ENCODE peak calls at places on chromosomes 16 and 17, in ten cellular contexts. P, M, Z, H, E, W, K, L, V and T are unnamed samples. For H3K4me1, the result is how much of the 10 kb centered on the place peaks cover.

GRCh38 chr17:9644910-9645751 is at the start of gene USP43:
- DNase-seq in P (peak), M (peak), Z (no peak), H (peak), E (peak), W (peak), K (no peak), L (peak), V (no peak), T (peak)

GRCh38 chr16:12343913-12344312 is 367.4 kb downstream of the SNX29 start:
- DNase-seq in P (no peak), M (no peak), Z (no peak), H (no peak), E (no peak), W (no peak), K (no peak), L (no peak), V (no peak), T (no peak)

GRCh38 chr17:81396278-81396721 is 1.0 kb downstream of the BAHCC1 start:
- DNase-seq in P (no peak), M (peak), Z (no peak), H (no peak), E (no peak), W (no peak), K (no peak), L (no peak), V (no peak), T (no peak)

GRCh38 chr16:74296120-74296464 is 522 bp upstream of the PSMD7 start:
- DNase-seq in P (no peak), M (no peak), Z (no peak), H (no peak), E (no peak), W (no peak), K (no peak), L (peak), V (no peak), T (no peak)

GRCh38 chr16:73057369-73058210 is 9.7 kb upstream of the ZFHX3 start:
- DNase-seq in P (peak), M (peak), Z (peak), H (no peak), E (no peak), W (peak), K (no peak), L (peak), V (peak), T (peak)

GRCh38 chr17:80457236-80457856 is 19.1 kb downstream of the NPTX1 start:
- DNase-seq in P (peak), M (no peak), Z (no peak), H (no peak), E (peak), W (no peak), K (no peak), L (no peak), V (no peak), T (no peak)

GRCh38 chr17:55699178-55699865 is 23.3 kb downstream of the TMEM100 start:
- DNase-seq in P (no peak), M (no peak), Z (no peak), H (no peak), E (peak), W (no peak), K (no peak), L (no peak), V (no peak), T (no peak)

GRCh38 chr17:33038740-33039139 is 47.1 kb downstream of the SPACA3 start:
- DNase-seq in P (peak), M (peak), Z (no peak), H (no peak), E (peak), W (peak), K (peak), L (peak), V (peak), T (peak)

GRCh38 chr17:64399071-64399766 is 8.6 kb upstream of the PECAM1 start:
- DNase-seq in P (no peak), M (no peak), Z (no peak), H (no peak), E (peak), W (no peak), K (no peak), L (no peak), V (peak), T (peak)

GRCh38 chr17:2709173-2709661 is 2.3 kb downstream of the CLUH start:
- DNase-seq in P (no peak), M (no peak), Z (no peak), H (no peak), E (peak), W (peak), K (no peak), L (peak), V (no peak), T (no peak)

GRCh38 chr17:27906238-27906603 is 13.1 kb upstream of the LYRM9 start:
- DNase-seq in P (no peak), M (no peak), Z (no peak), H (no peak), E (no peak), W (no peak), K (no peak), L (no peak), V (no peak), T (no peak)

GRCh38 chr17:80957461-80957941 is 34.1 kb upstream of the CHMP6 start:
- DNase-seq in P (no peak), M (no peak), Z (no peak), H (no peak), E (no peak), W (no peak), K (no peak), L (no peak), V (no peak), T (no peak)

GRCh38 chr16:11183035-11183812 is 72.8 kb downstream of the SOCS1 start:
- DNase-seq in P (peak), M (no peak), Z (no peak), H (no peak), E (no peak), W (no peak), K (no peak), L (peak), V (no peak), T (no peak)

GRCh38 chr16:82061861-82062525 is 26.9 kb downstream of the HSD17B2 start:
- DNase-seq in P (peak), M (peak), Z (no peak), H (no peak), E (peak), W (peak), K (no peak), L (peak), V (peak), T (peak)

GRCh38 chr17:81312624-81313325 is 17.7 kb upstream of the SLC38A10 start:
- DNase-seq in P (no peak), M (no peak), Z (no peak), H (no peak), E (no peak), W (no peak), K (no peak), L (no peak), V (no peak), T (no peak)

GRCh38 chr17:41773190-41773588 is 13.3 kb downstream of the JUP start:
- DNase-seq in P (peak), M (peak), Z (no peak), H (peak), E (peak), W (peak), K (no peak), L (peak), V (peak), T (peak)

GRCh38 chr17:28142355-28142754 is 99.9 kb downstream of the NLK start:
- DNase-seq in P (no peak), M (no peak), Z (no peak), H (no peak), E (no peak), W (no peak), K (no peak), L (no peak), V (no peak), T (no peak)

GRCh38 chr16:69351309-69352027 is at the start of gene TMED6:
- DNase-seq in P (no peak), M (no peak), Z (no peak), H (peak), E (no peak), W (no peak), K (no peak), L (no peak), V (no peak), T (no peak)

GRCh38 chr17:77471984-77472836 is 331.4 kb downstream of the SEC14L1 start:
- DNase-seq in P (no peak), M (peak), Z (peak), H (no peak), E (no peak), W (peak), K (no peak), L (peak), V (peak), T (peak)

GRCh38 chr17:42843358-42843934 is 934 bp upstream of the AOC2 start:
- DNase-seq in P (peak), M (peak), Z (no peak), H (peak), E (peak), W (peak), K (no peak), L (peak), V (peak), T (peak)

GRCh38 chr17:45260204-45260783 is 1.6 kb downstream of the SPATA32 start:
- DNase-seq in P (no peak), M (no peak), Z (no peak), H (no peak), E (no peak), W (peak), K (no peak), L (no peak), V (no peak), T (no peak)

GRCh38 chr17:49555495-49556018 is 20.1 kb upstream of the NXPH3 start:
- DNase-seq in P (no peak), M (no peak), Z (no peak), H (no peak), E (no peak), W (no peak), K (no peak), L (no peak), V (no peak), T (no peak)

GRCh38 chr17:42422412-42422957 is 571 bp downstream of the CAVIN1 start:
- DNase-seq in P (peak), M (no peak), Z (peak), H (no peak), E (no peak), W (peak), K (no peak), L (peak), V (no peak), T (no peak)

GRCh38 chr17:44348234-44348987 is 3.3 kb downstream of the GRN start:
- DNase-seq in P (no peak), M (no peak), Z (peak), H (no peak), E (no peak), W (peak), K (no peak), L (no peak), V (no peak), T (peak)

GRCh38 chr17:17387017-17387416 is 83.8 kb downstream of the NT5M start:
- DNase-seq in P (no peak), M (no peak), Z (no peak), H (no peak), E (peak), W (no peak), K (no peak), L (no peak), V (no peak), T (no peak)

GRCh38 chr16:12271006-12271405 is 294.5 kb downstream of the SNX29 start:
- DNase-seq in P (peak), M (peak), Z (no peak), H (peak), E (peak), W (peak), K (peak), L (peak), V (no peak), T (peak)

GRCh38 chr17:13484020-13484419 is 117.7 kb downstream of the HS3ST3A1 start:
- DNase-seq in P (no peak), M (no peak), Z (no peak), H (no peak), E (no peak), W (peak), K (no peak), L (no peak), V (no peak), T (no peak)

GRCh38 chr17:20997711-20998570 is 44.9 kb downstream of the USP22 start:
- DNase-seq in P (no peak), M (no peak), Z (no peak), H (no peak), E (no peak), W (no peak), K (no peak), L (peak), V (no peak), T (no peak)

GRCh38 chr17:10224592-10225195 is 26.3 kb upstream of the GAS7 start:
- DNase-seq in P (no peak), M (no peak), Z (no peak), H (no peak), E (no peak), W (no peak), K (no peak), L (no peak), V (no peak), T (no peak)

GRCh38 chr17:37438141-37438540 is 31.5 kb downstream of the TADA2A start:
- DNase-seq in P (no peak), M (no peak), Z (no peak), H (no peak), E (peak), W (no peak), K (no peak), L (peak), V (peak), T (no peak)

GRCh38 chr17:1001640-1002411 is 4.9 kb downstream of the TIMM22 start:
- DNase-seq in P (no peak), M (no peak), Z (no peak), H (no peak), E (no peak), W (peak), K (no peak), L (no peak), V (no peak), T (peak)

GRCh38 chr17:72764632-72765041 is 327.9 kb downstream of the SLC39A11 start:
- DNase-seq in P (no peak), M (no peak), Z (no peak), H (no peak), E (peak), W (peak), K (no peak), L (no peak), V (no peak), T (peak)

GRCh38 chr16:1788095-1788707 is 5.3 kb downstream of the IGFALS start:
- DNase-seq in P (no peak), M (no peak), Z (no peak), H (no peak), E (no peak), W (no peak), K (no peak), L (no peak), V (no peak), T (no peak)

GRCh38 chr17:5500247-5500803 is 14.0 kb downstream of the MIS12 start:
- DNase-seq in P (no peak), M (peak), Z (no peak), H (no peak), E (no peak), W (peak), K (no peak), L (no peak), V (peak), T (no peak)

GRCh38 chr16:20411055-20411454 is 1.7 kb downstream of the ACSM5 start:
- DNase-seq in P (no peak), M (no peak), Z (no peak), H (no peak), E (no peak), W (no peak), K (no peak), L (no peak), V (no peak), T (no peak)

GRCh38 chr16:23499801-23500200 is 10.5 kb downstream of the GGA2 start:
- DNase-seq in P (no peak), M (no peak), Z (no peak), H (no peak), E (no peak), W (no peak), K (no peak), L (peak), V (no peak), T (no peak)

GRCh38 chr16:86844691-86845090 is 266.3 kb downstream of the FOXL1 start:
- DNase-seq in P (no peak), M (no peak), Z (no peak), H (no peak), E (peak), W (no peak), K (no peak), L (no peak), V (no peak), T (no peak)

GRCh38 chr17:74211929-74212261 is 1.5 kb upstream of the TTYH2 start:
- DNase-seq in P (no peak), M (no peak), Z (no peak), H (no peak), E (no peak), W (peak), K (no peak), L (peak), V (no peak), T (no peak)
- H3K4me1 ChIP-seq in P (under half), M (under half), Z (under half), H (half or more), E (under half), W (under half), K (under half), L (under half), V (under half), T (under half)

GRCh38 chr17:70373369-70373768 is 204.0 kb downstream of the KCNJ2 start:
- DNase-seq in P (no peak), M (no peak), Z (no peak), H (no peak), E (no peak), W (no peak), K (no peak), L (no peak), V (no peak), T (no peak)
- TF ChIP-seq EZH2 in P (no peak), M (no peak), Z (no peak), H (no peak), E (no peak), W (no peak), K (no peak), L (no peak), V (no peak), T (no peak)

GRCh38 chr16:15043344-15043743 is 12.5 kb downstream of the NTAN1 start:
- DNase-seq in P (no peak), M (no peak), Z (no peak), H (no peak), E (peak), W (peak), K (no peak), L (no peak), V (no peak), T (no peak)

GRCh38 chr16:15038689-15039088 is 17.2 kb downstream of the NTAN1 start:
- DNase-seq in P (no peak), M (no peak), Z (no peak), H (no peak), E (no peak), W (no peak), K (no peak), L (no peak), V (no peak), T (no peak)

GRCh38 chr16:15037745-15038144 is 18.1 kb downstream of the NTAN1 start:
- DNase-seq in P (peak), M (no peak), Z (no peak), H (no peak), E (no peak), W (no peak), K (no peak), L (no peak), V (no peak), T (no peak)

GRCh38 chr16:15044286-15044685 is 11.6 kb downstream of the NTAN1 start:
- DNase-seq in P (no peak), M (no peak), Z (no peak), H (no peak), E (no peak), W (no peak), K (no peak), L (no peak), V (no peak), T (no peak)

GRCh38 chr16:15041260-15042011 is 14.4 kb downstream of the NTAN1 start:
- DNase-seq in P (peak), M (no peak), Z (no peak), H (no peak), E (no peak), W (peak), K (no peak), L (peak), V (no peak), T (peak)
- H3K27ac ChIP-seq in P (peak), M (no peak), Z (no peak), H (no peak), E (no peak), W (peak), K (no peak), L (no peak), V (no peak), T (peak)

GRCh38 chr17:31596382-31597323 is 205.2 kb downstream of the RAB11FIP4 start:
- DNase-seq in P (no peak), M (peak), Z (peak), H (peak), E (peak), W (peak), K (peak), L (peak), V (peak), T (peak)
- H3K4me1 ChIP-seq in P (under half), M (under half), Z (under half), H (half or more), E (under half), W (half or more), K (under half), L (under half), V (under half), T (under half)

GRCh38 chr17:39667262-39668140 is 752 bp upstream of the PNMT start:
- DNase-seq in P (peak), M (no peak), Z (no peak), H (no peak), E (no peak), W (peak), K (no peak), L (peak), V (no peak), T (no peak)
- TF ChIP-seq EZH2 in P (no peak), M (no peak), Z (no peak), H (peak), E (no peak), W (peak), K (peak), L (no peak), V (peak), T (peak)

GRCh38 chr16:379961-380836 is 1.6 kb downstream of the PGAP6 start:
- DNase-seq in P (no peak), M (no peak), Z (no peak), H (no peak), E (no peak), W (no peak), K (no peak), L (no peak), V (no peak), T (no peak)
- H3K27ac ChIP-seq in P (no peak), M (no peak), Z (no peak), H (peak), E (no peak), W (no peak), K (no peak), L (no peak), V (no peak), T (no peak)

GRCh38 chr17:65553646-65554567 is 7.5 kb downstream of the AXIN2 start:
- DNase-seq in P (no peak), M (no peak), Z (no peak), H (no peak), E (no peak), W (peak), K (no peak), L (no peak), V (no peak), T (no peak)

GRCh38 chr17:65556910-65557348 is 4.5 kb downstream of the AXIN2 start:
- DNase-seq in P (no peak), M (no peak), Z (no peak), H (no peak), E (no peak), W (peak), K (no peak), L (no peak), V (no peak), T (no peak)

GRCh38 chr17:65553009-65553645 is 8.3 kb downstream of the AXIN2 start:
- DNase-seq in P (no peak), M (no peak), Z (no peak), H (no peak), E (no peak), W (peak), K (no peak), L (no peak), V (no peak), T (peak)

GRCh38 chr17:65556014-65556909 is 5.2 kb downstream of the AXIN2 start:
- DNase-seq in P (peak), M (peak), Z (peak), H (peak), E (peak), W (peak), K (no peak), L (peak), V (peak), T (peak)

GRCh38 chr17:65554568-65555223 is 6.8 kb downstream of the AXIN2 start:
- DNase-seq in P (no peak), M (no peak), Z (no peak), H (no peak), E (no peak), W (peak), K (no peak), L (no peak), V (no peak), T (peak)
- H3K4me1 ChIP-seq in P (under half), M (under half), Z (under half), H (under half), E (under half), W (under half), K (under half), L (under half), V (under half), T (under half)